ENCODE peak calls at places on chromosomes 6 and 20, in ten cellular contexts. Q is psoas muscle, L is spleen, I is PC-3, T is heart left ventricle, M is AG04450, C is left ventricle myocardium inferior, U is mammary epithelial cell, X is uterus, D is prostate gland. R is an unnamed sample. For H3K9me3, the result is how much of the 10 kb centered on the place peaks cover.

GRCh38 chr6:90890681-90891337 is 303.9 kb upstream of the MAP3K7 start:
- DNase-seq in Q (no peak), L (no peak), I (no peak), T (no peak), M (no peak), C (no peak), U (no peak), X (no peak), D (no peak), R (no peak)

GRCh38 chr6:127641905-127642304 is 64.9 kb downstream of the C6orf58 start:
- DNase-seq in Q (no peak), L (no peak), I (peak), T (no peak), M (peak), C (no peak), U (peak), X (no peak), D (no peak), R (peak)

GRCh38 chr20:3203315-3204123 is 963 bp downstream of the DDRGK1 start:
- DNase-seq in Q (no peak), L (peak), I (peak), T (no peak), M (no peak), C (no peak), U (peak), X (no peak), D (no peak), R (no peak)

GRCh38 chr6:163170294-163170883 is 244.1 kb upstream of the QKI start:
- DNase-seq in Q (no peak), L (no peak), I (peak), T (no peak), M (no peak), C (no peak), U (no peak), X (no peak), D (no peak), R (no peak)

GRCh38 chr6:5636210-5637030 is 370.3 kb downstream of the NRN1 start:
- DNase-seq in Q (no peak), L (no peak), I (no peak), T (no peak), M (no peak), C (no peak), U (no peak), X (no peak), D (no peak), R (no peak)

GRCh38 chr6:120774275-120774674 is 560.0 kb downstream of the TBC1D32 start:
- DNase-seq in Q (no peak), L (no peak), I (peak), T (no peak), M (no peak), C (no peak), U (peak), X (no peak), D (no peak), R (no peak)

GRCh38 chr20:38782275-38782674 is 23.2 kb upstream of the PPP1R16B start:
- DNase-seq in Q (no peak), L (no peak), I (no peak), T (no peak), M (no peak), C (no peak), U (no peak), X (no peak), D (no peak), R (no peak)

GRCh38 chr20:16647875-16648597 is 74.8 kb upstream of the KIF16B start:
- DNase-seq in Q (no peak), L (no peak), I (no peak), T (no peak), M (no peak), C (no peak), U (no peak), X (no peak), D (no peak), R (no peak)

GRCh38 chr6:69138173-69138572 is 503.1 kb downstream of the ADGRB3 start:
- DNase-seq in Q (no peak), L (no peak), I (no peak), T (peak), M (no peak), C (no peak), U (no peak), X (no peak), D (no peak), R (no peak)

GRCh38 chr6:110404602-110405001 is 10.8 kb downstream of the DDO start:
- DNase-seq in Q (no peak), L (no peak), I (no peak), T (no peak), M (no peak), C (no peak), U (no peak), X (no peak), D (no peak), R (peak)

GRCh38 chr6:24644377-24644776 is 1.6 kb downstream of the KIAA0319 start:
- DNase-seq in Q (no peak), L (no peak), I (no peak), T (no peak), M (no peak), C (no peak), U (no peak), X (no peak), D (no peak), R (no peak)

GRCh38 chr6:1716845-1717244 is 107.1 kb downstream of the FOXC1 start:
- DNase-seq in Q (no peak), L (no peak), I (no peak), T (no peak), M (no peak), C (no peak), U (no peak), X (no peak), D (no peak), R (no peak)

GRCh38 chr6:157226026-157226639 is 97.2 kb downstream of the TMEM242 start:
- DNase-seq in Q (no peak), L (no peak), I (no peak), T (peak), M (no peak), C (no peak), U (no peak), X (peak), D (no peak), R (no peak)

GRCh38 chr6:118284736-118285360 is 263.2 kb upstream of the PLN start:
- DNase-seq in Q (no peak), L (no peak), I (peak), T (no peak), M (no peak), C (no peak), U (no peak), X (no peak), D (no peak), R (no peak)
- TF ChIP-seq CTCF in Q (peak), L (no peak), I (peak), T (peak), M (peak), C (peak), U (peak), X (peak), D (peak), R (no peak)

GRCh38 chr6:78059171-78059570 is 406.3 kb downstream of the MEI4 start:
- DNase-seq in Q (no peak), L (no peak), I (no peak), T (no peak), M (no peak), C (no peak), U (no peak), X (no peak), D (no peak), R (no peak)
- H3K9me3 ChIP-seq in Q (under half), L (under half), I (under half), T (under half), M (under half), C (under half), U (under half), X (under half), D (under half), R (under half)

GRCh38 chr6:52285174-52286068 is 879 bp upstream of the MCM3 start:
- DNase-seq in Q (no peak), L (no peak), I (peak), T (no peak), M (no peak), C (no peak), U (no peak), X (no peak), D (no peak), R (no peak)

GRCh38 chr6:52284131-52284459 is 447 bp downstream of the MCM3 start:
- DNase-seq in Q (peak), L (no peak), I (peak), T (peak), M (no peak), C (peak), U (no peak), X (no peak), D (peak), R (peak)

GRCh38 chr6:52283111-52283510 is 1.4 kb downstream of the MCM3 start:
- DNase-seq in Q (no peak), L (no peak), I (no peak), T (no peak), M (no peak), C (no peak), U (no peak), X (no peak), D (no peak), R (no peak)

GRCh38 chr6:52286798-52287432 is 2.4 kb upstream of the MCM3 start:
- DNase-seq in Q (peak), L (no peak), I (peak), T (peak), M (peak), C (peak), U (peak), X (no peak), D (peak), R (peak)

DNA sequence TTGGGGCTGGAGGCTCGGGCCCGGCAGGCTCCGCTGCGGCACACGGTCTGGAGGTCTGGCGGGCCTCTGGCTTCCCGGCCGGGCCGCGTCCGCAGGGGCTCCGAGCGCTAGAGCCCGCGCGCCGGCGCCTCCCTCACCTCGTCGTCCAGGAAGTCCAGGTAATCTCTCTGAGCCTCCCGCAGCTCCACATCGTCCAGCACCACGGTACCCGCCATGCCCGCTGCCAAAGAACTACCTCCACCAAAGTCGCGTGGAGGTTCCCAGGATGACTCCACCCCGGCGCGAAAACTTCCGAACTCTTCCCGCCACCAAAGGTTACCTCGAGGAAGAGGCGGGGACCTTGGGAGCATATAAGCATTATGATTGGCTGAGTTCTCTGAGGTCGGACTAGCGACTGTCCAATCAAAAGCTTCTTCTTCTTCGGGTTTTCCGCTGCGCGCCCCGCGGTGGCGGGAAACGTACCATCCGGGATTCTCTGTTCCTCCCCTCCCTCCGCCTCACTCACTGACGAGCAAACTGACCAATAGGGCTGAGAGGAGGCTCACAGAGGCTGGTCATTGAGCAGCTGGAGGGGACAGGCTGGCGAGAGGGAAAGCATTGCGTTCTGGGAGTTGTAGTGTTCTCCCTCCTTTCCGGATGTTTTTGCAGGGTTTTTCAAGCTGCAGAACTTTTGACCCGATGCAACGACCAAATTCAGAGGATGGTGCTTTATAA is at the start of gene MCM3:
- DNase-seq in Q (peak), L (peak), I (peak), T (peak), M (peak), C (peak), U (peak), X (peak), D (peak), R (peak)
- TF ChIP-seq CTCF in Q (no peak), L (no peak), I (no peak), T (no peak), M (no peak), C (peak), U (peak), X (peak), D (no peak), R (no peak)

DNA sequence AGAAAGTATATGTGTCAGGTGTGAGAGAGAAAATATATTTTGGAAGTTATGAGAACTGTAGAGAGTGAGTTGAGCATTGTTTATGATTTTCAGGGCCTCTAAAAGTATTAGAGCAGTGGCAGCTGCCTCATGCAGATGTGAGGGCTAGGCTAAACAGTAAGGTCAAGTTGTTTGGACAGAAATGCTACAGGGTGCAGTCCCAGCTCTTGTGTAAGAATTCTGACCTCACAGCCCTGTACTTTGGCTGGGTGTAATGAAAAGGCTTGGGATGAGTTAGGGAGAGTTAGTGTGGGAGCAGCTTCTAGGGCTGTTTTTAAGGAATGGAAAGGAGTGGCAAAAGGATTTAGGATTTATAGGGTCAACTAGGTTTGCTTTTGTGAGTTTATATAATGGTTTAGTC is 764.8 kb upstream of the ADGRB3 start:
- DNase-seq in Q (no peak), L (no peak), I (no peak), T (no peak), M (no peak), C (no peak), U (no peak), X (no peak), D (no peak), R (no peak)
- H3K9me3 ChIP-seq in Q (under half), L (under half), I (under half), T (under half), M (under half), C (under half), U (under half), X (under half), D (under half), R (under half)

GRCh38 chr6:100719883-100720682 is 161.0 kb downstream of the ASCC3 start:
- DNase-seq in Q (no peak), L (no peak), I (peak), T (no peak), M (no peak), C (no peak), U (peak), X (no peak), D (no peak), R (no peak)
- TF ChIP-seq CTCF in Q (peak), L (peak), I (peak), T (peak), M (peak), C (peak), U (peak), X (peak), D (peak), R (peak)

GRCh38 chr6:125989631-125990030 is 3.3 kb downstream of the TRMT11 start:
- DNase-seq in Q (no peak), L (no peak), I (peak), T (no peak), M (no peak), C (no peak), U (no peak), X (no peak), D (no peak), R (no peak)

GRCh38 chr6:125995972-125996580 is 9.7 kb downstream of the TRMT11 start:
- DNase-seq in Q (peak), L (peak), I (peak), T (peak), M (no peak), C (peak), U (peak), X (peak), D (peak), R (peak)

GRCh38 chr6:125991653-125992052 is 5.3 kb downstream of the TRMT11 start:
- DNase-seq in Q (no peak), L (no peak), I (no peak), T (no peak), M (no peak), C (no peak), U (no peak), X (no peak), D (no peak), R (no peak)

DNA sequence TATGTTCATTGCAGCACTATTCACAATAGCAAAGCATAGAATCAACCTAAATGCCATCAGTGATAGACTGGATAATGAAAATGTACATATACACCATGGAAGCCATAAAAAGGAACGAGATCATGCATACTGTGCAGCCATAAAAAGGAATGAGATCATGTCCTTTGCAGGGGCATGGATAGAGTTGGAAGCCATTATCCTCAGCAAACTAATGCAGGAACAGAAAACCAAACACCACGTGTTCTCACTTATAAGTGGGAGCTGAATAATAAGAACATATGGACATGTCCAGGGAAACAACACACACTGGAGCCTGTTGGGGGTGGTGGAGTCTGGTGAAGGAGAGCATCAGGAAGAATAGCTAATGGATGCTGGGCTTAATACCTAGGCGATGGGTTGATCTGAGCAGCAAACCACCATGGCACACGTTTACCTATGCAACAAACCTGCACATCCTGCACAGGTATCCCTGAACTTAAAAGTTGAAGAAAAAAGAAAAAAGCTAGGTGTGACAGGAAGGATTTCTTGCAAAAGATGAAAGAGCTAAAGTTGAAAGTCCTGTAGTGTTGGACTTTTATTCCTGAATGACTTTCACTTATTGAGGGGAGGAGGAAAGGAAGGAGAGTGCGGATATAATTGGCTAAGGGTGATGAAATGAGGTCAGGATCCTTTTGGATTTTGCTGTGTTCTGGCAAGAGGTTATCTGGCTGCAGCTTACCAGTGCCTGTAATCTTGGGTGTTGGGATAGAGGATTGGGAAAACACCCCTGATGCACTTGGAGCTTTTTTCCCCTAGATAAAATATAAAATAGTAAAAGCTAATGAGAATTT is 8.5 kb downstream of the TRMT11 start:
- DNase-seq in Q (no peak), L (no peak), I (no peak), T (no peak), M (no peak), C (no peak), U (no peak), X (no peak), D (no peak), R (no peak)
- H3K9me3 ChIP-seq in Q (under half), L (under half), I (under half), T (under half), M (under half), C (under half), U (under half), X (under half), D (under half), R (under half)

GRCh38 chr6:88725111-88725711 is 238.2 kb downstream of the RNGTT start:
- DNase-seq in Q (peak), L (no peak), I (no peak), T (peak), M (peak), C (peak), U (no peak), X (no peak), D (no peak), R (no peak)
- TF ChIP-seq CTCF in Q (no peak), L (no peak), I (peak), T (no peak), M (peak), C (peak), U (no peak), X (no peak), D (no peak), R (peak)

R was measured in Caco-2.